ENCODE peak calls at places on chromosomes 11 and 22, in eight cellular contexts. P, R, S, N, B, X, O and U are unnamed samples.

GRCh38 chr11:16893456-16894076 is 120.6 kb downstream of the PLEKHA7 start:
- DNase-seq in X (no peak), R (no peak), B (no peak), P (no peak), S (peak; percentile 68), N (no peak), O (no peak), U (no peak)

GRCh38 chr11:47857485-47858168 is 9.5 kb upstream of the NUP160 start:
- DNase-seq in O (no peak), B (peak; percentile 58), N (no peak), R (no peak), P (no peak), S (no peak), X (no peak), U (no peak)

GRCh38 chr11:116984186-116984585 is 114.0 kb downstream of the SIK3 start:
- DNase-seq in O (no peak), P (no peak), N (peak; percentile 68), X (no peak), R (no peak), S (no peak), B (no peak), U (no peak)

GRCh38 chr22:24555496-24556253 is at the start of gene SNRPD3:
- DNase-seq in X (peak; percentile 86), B (peak; percentile 90), O (peak; percentile 94), R (peak; percentile 59), S (peak; percentile 96), P (peak; percentile 81), N (peak; percentile 86), U (peak; percentile 28)

GRCh38 chr11:125074511-125075241 is 11.6 kb downstream of the SLC37A2 start:
- DNase-seq in B (no peak), P (no peak), R (no peak), N (no peak), X (peak; percentile 20), O (no peak), S (no peak), U (no peak)

GRCh38 chr11:13023423-13023822 is 14.3 kb downstream of the RASSF10 start:
- DNase-seq in S (no peak), N (no peak), X (no peak), P (no peak), B (no peak), O (no peak), R (no peak), U (no peak)

GRCh38 chr11:64604458-64605247 is 13.6 kb downstream of the SLC22A12 start:
- DNase-seq in N (no peak), O (no peak), B (no peak), P (no peak), R (no peak), S (no peak), X (no peak), U (no peak)

GRCh38 chr11:47716692-47717091 is 1.5 kb upstream of the AGBL2 start:
- DNase-seq in O (peak; percentile 20), X (no peak), N (no peak), S (no peak), B (peak; percentile 26), P (no peak), R (no peak), U (no peak)

GRCh38 chr11:17014774-17015638 is 792 bp upstream of the PLEKHA7 start:
- DNase-seq in N (peak; percentile 65), S (peak; percentile 83), X (peak; percentile 82), R (no peak), B (peak; percentile 89), P (peak; percentile 75), O (peak; percentile 19), U (no peak)

GRCh38 chr11:67698247-67698646 is 23.8 kb upstream of the ALDH3B2 start:
- DNase-seq in X (no peak), P (peak; percentile 22), B (peak; percentile 72), O (no peak), S (peak; percentile 54), R (no peak), N (peak; percentile 49), U (no peak)

GRCh38 chr11:109770323-109770722 is 322.9 kb upstream of the ZC3H12C start:
- DNase-seq in B (no peak), P (no peak), S (no peak), X (peak; percentile 16), O (no peak), N (no peak), R (no peak), U (no peak)

DNA sequence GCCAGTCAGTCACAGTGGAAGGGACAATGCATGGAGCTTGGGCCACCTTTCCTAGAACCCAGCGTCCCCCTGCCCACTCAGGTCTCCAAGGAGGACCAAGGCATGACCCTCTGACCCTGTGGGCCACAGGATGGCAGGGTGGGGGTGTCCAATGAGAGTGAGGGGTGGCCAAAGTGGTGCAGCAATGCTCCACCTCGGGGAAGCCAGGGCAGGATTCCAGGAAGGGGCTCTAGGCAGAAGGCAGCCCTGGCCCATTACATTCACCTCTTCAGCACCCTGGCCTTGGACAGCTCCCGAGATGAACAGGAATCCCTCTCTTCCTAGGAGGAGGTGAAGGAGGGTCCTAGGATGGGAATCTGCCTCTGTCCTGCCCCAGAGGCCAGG is 597.5 kb downstream of the BRD1 start:
- DNase-seq in R (no peak), O (no peak), B (no peak), N (no peak), S (no peak), X (no peak), P (no peak), U (no peak)
- TF ChIP-seq REST in R (peak; percentile 68), O (peak; percentile 92), B (peak; percentile 78), N (peak; percentile 90), S (peak; percentile 20), X (peak; percentile 89), P (peak; percentile 66), U (peak; percentile 76)

DNA sequence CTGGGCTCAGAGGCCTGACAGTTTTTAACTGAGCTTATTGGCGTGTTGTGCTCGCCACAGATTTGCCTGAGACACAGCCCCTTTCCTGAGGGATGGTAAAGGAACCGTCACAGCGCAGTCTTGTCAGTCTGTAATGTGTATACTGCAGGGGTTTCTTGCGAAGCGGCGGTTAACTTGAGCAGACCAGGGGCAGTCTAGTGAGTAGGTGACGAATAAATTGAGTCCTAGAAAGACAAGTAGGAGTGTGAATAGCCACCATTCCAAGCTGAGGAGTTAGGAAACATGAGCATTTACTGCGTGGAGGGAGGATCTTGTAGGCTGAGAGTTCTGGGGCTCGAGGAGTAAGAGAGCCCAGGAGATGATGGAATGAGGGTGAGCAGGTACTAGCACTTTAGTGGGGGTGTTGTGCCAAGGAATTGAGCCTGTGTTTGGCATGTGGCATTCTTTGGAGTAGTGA is 1.4 kb downstream of the MED15 start:
- DNase-seq in O (peak; percentile 6), B (no peak), P (no peak), N (no peak), R (no peak), S (no peak), X (no peak), U (no peak)
- TF ChIP-seq REST in O (no peak), B (no peak), P (no peak), N (no peak), R (no peak), S (no peak), X (no peak), U (no peak)

DNA sequence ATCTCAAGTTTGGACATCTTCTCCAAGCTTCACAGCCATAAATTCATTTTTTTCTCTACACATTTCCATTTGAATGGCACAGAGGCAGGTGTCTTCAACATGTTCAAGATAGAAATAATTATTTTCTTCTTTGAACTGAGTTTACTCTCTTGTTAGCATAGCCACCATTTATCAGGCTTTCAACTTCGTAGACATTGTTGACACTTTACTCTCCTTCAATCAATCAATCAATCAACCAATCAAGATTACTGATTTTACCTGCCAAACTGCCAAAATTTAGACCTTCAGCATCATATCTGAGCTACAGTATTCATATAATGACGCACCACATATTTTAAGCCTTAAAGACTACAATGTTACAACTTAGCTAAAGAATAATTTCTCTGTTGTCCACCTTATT is 300.1 kb upstream of the LUZP2 start:
- DNase-seq in S (no peak), X (no peak), P (no peak), O (no peak), N (no peak), B (no peak), R (no peak), U (no peak)
- TF ChIP-seq REST in S (no peak), X (no peak), P (no peak), O (no peak), N (no peak), B (no peak), R (no peak), U (no peak)

DNA sequence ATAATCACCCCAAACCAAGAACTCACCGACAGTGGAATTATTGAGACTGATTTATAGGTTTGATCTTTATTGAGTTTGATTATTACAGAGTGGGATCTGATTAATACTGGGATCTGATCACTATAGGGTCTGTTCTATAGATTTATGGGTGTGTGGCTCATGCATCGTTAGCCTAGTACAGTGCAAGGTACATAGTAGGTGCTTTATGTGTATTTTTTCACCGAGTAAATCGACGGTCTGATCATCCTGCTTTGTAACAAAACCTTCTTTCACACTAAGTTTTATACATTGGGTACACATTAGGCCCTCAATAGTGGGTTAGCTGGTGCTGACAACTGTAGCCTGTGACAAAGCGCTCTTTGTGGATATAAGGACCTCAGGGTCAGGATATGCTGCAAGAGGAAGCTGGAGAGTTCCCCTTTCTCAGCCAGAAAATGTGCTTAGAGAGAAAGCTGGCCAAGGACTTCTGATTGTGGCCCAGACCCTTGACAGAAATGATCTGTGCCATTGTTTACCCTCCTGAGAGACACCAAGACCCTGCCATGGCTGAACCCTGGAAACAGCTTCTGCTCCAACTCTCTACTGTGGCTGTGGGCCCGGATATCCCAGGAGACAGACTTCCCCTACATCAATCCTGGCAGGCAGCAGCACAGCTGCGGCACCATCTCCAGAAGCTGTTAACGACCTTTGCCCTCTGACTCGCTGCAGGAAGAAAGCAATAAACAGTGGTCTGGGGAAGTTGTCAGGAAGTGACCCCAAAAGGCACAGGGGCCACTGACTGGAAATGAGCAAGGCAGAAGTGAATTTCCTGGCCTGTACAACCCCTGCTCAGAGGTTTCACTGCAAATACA is 16.1 kb upstream of the TPP1 start:
- DNase-seq in N (peak; percentile 40), B (no peak), R (no peak), S (no peak), P (no peak), O (peak; percentile 89), X (no peak), U (no peak)
- TF ChIP-seq REST in N (no peak), B (no peak), R (no peak), S (no peak), P (no peak), O (peak; percentile 44), X (no peak), U (no peak)